ENCODE peak calls at places on chromosomes 12 and 14, in eight cellular contexts. R is WTC11; D is HEK293T; E is stimulated activated naive CD4-positive, alpha-beta T cell; Z is posterior vena cava; W is IMR-90; M is mesenchymal stem cell; B is ureter. Y is an unnamed sample.

GRCh38 chr12:53255993-53256392 is 12.1 kb upstream of the ESPL1 start:
- DNase-seq in M (no peak), Z (no peak), E (no peak), R (no peak), D (no peak), B (no peak), W (no peak), Y (no peak)

GRCh38 chr12:124231980-124232653 is 62.8 kb upstream of the RFLNA start:
- DNase-seq in W (no peak), Z (no peak), D (no peak), R (no peak), M (no peak), B (no peak), E (no peak), Y (peak; percentile 67)

GRCh38 chr12:63041601-63042000 is 106.7 kb upstream of the PPM1H start:
- DNase-seq in B (no peak), W (no peak), D (no peak), M (no peak), Z (no peak), E (no peak), R (no peak), Y (no peak)

GRCh38 chr12:106179086-106179485 is 40.3 kb upstream of the NUAK1 start:
- DNase-seq in M (peak; percentile 59), D (peak; percentile 27), B (peak; percentile 46), E (no peak), W (no peak), R (no peak), Z (no peak), Y (peak; percentile 48)

GRCh38 chr12:91406920-91407341 is 224.3 kb upstream of the DCN start:
- DNase-seq in E (no peak), R (no peak), M (peak; percentile 34), B (no peak), D (no peak), W (no peak), Z (no peak), Y (no peak)

GRCh38 chr12:130455161-130455560 is 117.5 kb downstream of the PIWIL1 start:
- DNase-seq in D (no peak), R (no peak), B (no peak), E (no peak), W (no peak), M (no peak), Z (no peak), Y (no peak)

GRCh38 chr14:104439625-104440024 is 139.9 kb upstream of the C14orf180 start:
- DNase-seq in Z (no peak), M (no peak), E (no peak), D (no peak), R (no peak), B (no peak), W (no peak), Y (no peak)

GRCh38 chr12:95385246-95385645 is 88.7 kb upstream of the METAP2 start:
- DNase-seq in Z (no peak), W (peak; percentile 8), D (no peak), R (no peak), B (no peak), M (no peak), E (no peak), Y (no peak)

GRCh38 chr12:58346032-58346632 is 404.8 kb downstream of the ATP23 start:
- DNase-seq in B (no peak), Z (no peak), R (no peak), M (peak; percentile 60), E (no peak), W (peak; percentile 62), D (peak; percentile 31), Y (peak; percentile 26)

GRCh38 chr12:64625243-64626077 is 15.2 kb downstream of the RASSF3 start:
- DNase-seq in D (no peak), E (no peak), Z (peak; percentile 88), B (peak; percentile 73), W (peak; percentile 94), M (peak; percentile 98), R (no peak), Y (peak; percentile 20)

GRCh38 chr12:81128930-81129554 is 51.2 kb downstream of the ACSS3 start:
- DNase-seq in Z (no peak), M (peak; percentile 56), R (peak; percentile 31), B (no peak), E (no peak), W (peak; percentile 43), D (peak; percentile 54), Y (no peak)

GRCh38 chr12:102539651-102540553 is 59.5 kb upstream of the IGF1 start:
- DNase-seq in D (no peak), W (peak; percentile 81), B (no peak), M (peak; percentile 80), E (no peak), Z (no peak), R (no peak), Y (no peak)

GRCh38 chr12:51351913-51352532 is 5.5 kb upstream of the CELA1 start:
- DNase-seq in B (no peak), E (peak; percentile 28), M (peak; percentile 55), D (peak; percentile 71), Z (no peak), R (peak; percentile 84), W (peak; percentile 66), Y (peak; percentile 85)

GRCh38 chr12:25323774-25324086 is 73.0 kb upstream of the KRAS start:
- DNase-seq in W (no peak), B (no peak), M (no peak), D (no peak), E (no peak), Z (no peak), R (no peak), Y (no peak)

GRCh38 chr12:14928946-14929345 is 9.4 kb downstream of the ERP27 start:
- DNase-seq in Z (no peak), D (no peak), B (no peak), R (no peak), W (no peak), M (no peak), E (no peak), Y (no peak)

GRCh38 chr14:85688024-85688423 is 158.1 kb downstream of the FLRT2 start:
- DNase-seq in W (peak; percentile 31), E (no peak), Z (no peak), D (no peak), B (no peak), R (no peak), M (peak; percentile 42), Y (peak; percentile 4)

GRCh38 chr12:54425696-54426095 is 6.6 kb upstream of the ITGA5 start:
- DNase-seq in E (no peak), Z (peak; percentile 50), B (no peak), W (no peak), D (no peak), R (no peak), M (no peak), Y (no peak)

GRCh38 chr12:58413794-58414193 is 472.4 kb downstream of the ATP23 start:
- DNase-seq in B (no peak), W (peak; percentile 69), M (peak; percentile 79), D (no peak), Z (no peak), R (no peak), E (no peak), Y (no peak)

GRCh38 chr12:19988918-19989317 is 379.4 kb upstream of the PDE3A start:
- DNase-seq in M (no peak), W (no peak), D (no peak), R (no peak), B (no peak), Z (no peak), E (no peak), Y (no peak)

GRCh38 chr14:86321151-86321550 is 791.2 kb downstream of the FLRT2 start:
- DNase-seq in E (no peak), R (no peak), Z (no peak), W (peak; percentile 49), M (no peak), D (no peak), B (no peak), Y (no peak)

GRCh38 chr12:13452955-13453570 is 256.5 kb downstream of the EMP1 start:
- DNase-seq in D (no peak), Z (no peak), E (no peak), R (no peak), B (no peak), W (no peak), M (no peak), Y (no peak)

GRCh38 chr12:54935235-54935951 is 49.2 kb downstream of the TESPA1 start:
- DNase-seq in W (peak; percentile 91), D (no peak), M (peak; percentile 81), R (no peak), Z (no peak), B (no peak), E (peak; percentile 3), Y (peak; percentile 15)

GRCh38 chr12:12927211-12928079 is 24.5 kb downstream of the GPRC5D start:
- DNase-seq in M (no peak), Z (peak; percentile 85), E (peak; percentile 73), D (no peak), R (no peak), B (peak; percentile 87), W (peak; percentile 45), Y (peak; percentile 80)